ENCODE peak calls at places on chromosomes 12 and 14, in seven cellular contexts. M is fibroblast of lung, W is A549, E is endothelial cell of umbilical vein, O is upper lobe of left lung, J is psoas muscle, A is WERI-Rb-1. K is an unnamed sample.

GRCh38 chr14:20606190-20606901 is 15.2 kb upstream of the RNASE12 start:
- DNase-seq in W (peak), E (peak), A (peak), J (no peak), M (peak), O (peak), K (no peak)

GRCh38 chr14:51684760-51685159 is 33.0 kb downstream of the FRMD6 start:
- DNase-seq in W (no peak), O (no peak), M (no peak), E (no peak), J (no peak), A (no peak), K (no peak)

GRCh38 chr14:73472182-73473114 is 14.1 kb upstream of the NUMB start:
- DNase-seq in E (peak), J (no peak), M (peak), O (no peak), A (no peak), W (peak), K (no peak)

GRCh38 chr12:67892289-67892688 is 97.0 kb upstream of the IFNG-AS1 start:
- DNase-seq in J (no peak), O (no peak), W (no peak), M (no peak), E (no peak), A (peak), K (no peak)

GRCh38 chr12:104910196-104910840 is 47.8 kb downstream of the SLC41A2 start:
- DNase-seq in J (no peak), A (no peak), W (no peak), O (no peak), M (peak), E (no peak), K (no peak)

GRCh38 chr12:96720363-96720705 is 186.7 kb upstream of the NEDD1 start:
- DNase-seq in W (peak), M (no peak), J (no peak), E (no peak), O (no peak), A (no peak), K (no peak)

GRCh38 chr12:14664434-14665023 is 31.9 kb downstream of the GUCY2C start:
- DNase-seq in M (peak), A (peak), W (peak), E (peak), O (no peak), J (no peak), K (no peak)

GRCh38 chr12:107319536-107320030 is 226.2 kb upstream of the CRY1 start:
- DNase-seq in J (no peak), A (no peak), E (no peak), O (no peak), W (no peak), M (no peak), K (no peak)

GRCh38 chr12:32457251-32458025 is 58.1 kb downstream of the FGD4 start:
- DNase-seq in W (no peak), E (peak), J (no peak), M (peak), O (no peak), A (no peak), K (no peak)

GRCh38 chr12:125114365-125115141 is 49.3 kb downstream of the AACS start:
- DNase-seq in O (no peak), W (no peak), M (no peak), E (no peak), A (no peak), J (no peak), K (no peak)

GRCh38 chr14:51400142-51400541 is 160.1 kb downstream of the TMX1 start:
- DNase-seq in M (peak), O (no peak), W (no peak), J (no peak), A (no peak), E (no peak), K (no peak)

GRCh38 chr12:27163048-27163715 is 80.8 kb upstream of the C12orf71 start:
- DNase-seq in J (no peak), E (peak), O (no peak), M (no peak), A (no peak), W (no peak), K (no peak)

GRCh38 chr12:28602760-28603638 is 412.7 kb downstream of the CCDC91 start:
- DNase-seq in M (no peak), E (no peak), A (no peak), J (no peak), O (no peak), W (no peak), K (no peak)

GRCh38 chr14:93543766-93544165 is 113.0 kb downstream of the UNC79 start:
- DNase-seq in O (no peak), J (no peak), E (peak), M (peak), W (peak), A (no peak), K (no peak)

GRCh38 chr12:31959701-31960391 is 631 bp downstream of the RESF1 start:
- DNase-seq in M (peak), J (peak), A (peak), O (peak), E (peak), W (peak), K (peak)

GRCh38 chr14:101823511-101824120 is 62.1 kb downstream of the PPP2R5C start:
- DNase-seq in O (no peak), A (no peak), E (peak), W (no peak), J (no peak), M (no peak), K (peak)

GRCh38 chr14:103281496-103282231 is 52.4 kb upstream of the EIF5 start:
- DNase-seq in O (no peak), J (no peak), W (peak), M (peak), A (peak), E (peak), K (peak)

GRCh38 chr12:71045781-71046180 is 112.0 kb downstream of the TSPAN8 start:
- DNase-seq in O (no peak), J (no peak), W (no peak), A (no peak), M (peak), E (peak), K (no peak)

GRCh38 chr14:22168092-22168955 is 420.7 kb downstream of the DAD1 start:
- DNase-seq in M (peak), W (no peak), O (no peak), J (no peak), E (no peak), A (no peak), K (no peak)

GRCh38 chr14:87052646-87053225 is 940.2 kb downstream of the GALC start:
- DNase-seq in O (no peak), A (peak), M (no peak), J (no peak), W (no peak), E (no peak), K (no peak)

GRCh38 chr12:130044991-130045621 is 117.2 kb upstream of the FZD10 start:
- DNase-seq in O (no peak), W (no peak), J (no peak), A (peak), M (no peak), E (no peak), K (no peak)

GRCh38 chr14:24314377-24315193 is 3.3 kb downstream of the LTB4R start:
- DNase-seq in M (no peak), W (no peak), J (peak), O (no peak), E (no peak), A (no peak), K (no peak)

GRCh38 chr12:92779902-92780301 is 77.1 kb downstream of the PLEKHG7 start:
- DNase-seq in E (no peak), M (peak), O (no peak), A (no peak), J (no peak), W (no peak), K (no peak)

GRCh38 chr14:74652541-74652940 is 40.5 kb upstream of the LTBP2 start:
- DNase-seq in A (no peak), J (no peak), W (no peak), M (no peak), O (no peak), E (no peak), K (no peak)

GRCh38 chr12:130104596-130105253 is 57.5 kb upstream of the FZD10 start:
- DNase-seq in M (no peak), W (no peak), E (no peak), J (no peak), A (peak), O (no peak), K (no peak)

GRCh38 chr12:43835656-43836454 is at the start of gene TMEM117:
- DNase-seq in W (peak), M (peak), E (peak), J (peak), O (peak), A (peak), K (peak)

GRCh38 chr14:24388474-24389179 is 10.2 kb upstream of the NYNRIN start:
- DNase-seq in J (no peak), W (no peak), E (no peak), O (no peak), M (no peak), A (peak), K (no peak)

GRCh38 chr12:109728921-109729836 is 15.6 kb downstream of the FAM222A start:
- DNase-seq in M (no peak), W (no peak), E (no peak), A (no peak), O (no peak), J (peak), K (no peak)

GRCh38 chr12:2339022-2339431 is 286.2 kb downstream of the CACNA1C start:
- DNase-seq in A (no peak), J (no peak), E (peak), W (no peak), M (peak), O (no peak), K (no peak)

GRCh38 chr12:49540229-49541139 is 1.7 kb downstream of the KCNH3 start:
- DNase-seq in M (no peak), E (no peak), A (no peak), W (no peak), J (no peak), O (no peak), K (no peak)

GRCh38 chr14:78967111-78967809 is 797.1 kb downstream of the NRXN3 start:
- DNase-seq in A (no peak), W (no peak), M (no peak), J (no peak), O (no peak), E (peak), K (no peak)

GRCh38 chr12:68373836-68374314 is 41.7 kb upstream of the MDM1 start:
- DNase-seq in A (no peak), E (no peak), O (peak), M (no peak), W (no peak), J (no peak), K (no peak)

GRCh38 chr12:115417610-115418009 is 733.6 kb upstream of the TBX3 start:
- DNase-seq in O (no peak), A (no peak), J (no peak), M (no peak), E (no peak), W (no peak), K (no peak)

DNA sequence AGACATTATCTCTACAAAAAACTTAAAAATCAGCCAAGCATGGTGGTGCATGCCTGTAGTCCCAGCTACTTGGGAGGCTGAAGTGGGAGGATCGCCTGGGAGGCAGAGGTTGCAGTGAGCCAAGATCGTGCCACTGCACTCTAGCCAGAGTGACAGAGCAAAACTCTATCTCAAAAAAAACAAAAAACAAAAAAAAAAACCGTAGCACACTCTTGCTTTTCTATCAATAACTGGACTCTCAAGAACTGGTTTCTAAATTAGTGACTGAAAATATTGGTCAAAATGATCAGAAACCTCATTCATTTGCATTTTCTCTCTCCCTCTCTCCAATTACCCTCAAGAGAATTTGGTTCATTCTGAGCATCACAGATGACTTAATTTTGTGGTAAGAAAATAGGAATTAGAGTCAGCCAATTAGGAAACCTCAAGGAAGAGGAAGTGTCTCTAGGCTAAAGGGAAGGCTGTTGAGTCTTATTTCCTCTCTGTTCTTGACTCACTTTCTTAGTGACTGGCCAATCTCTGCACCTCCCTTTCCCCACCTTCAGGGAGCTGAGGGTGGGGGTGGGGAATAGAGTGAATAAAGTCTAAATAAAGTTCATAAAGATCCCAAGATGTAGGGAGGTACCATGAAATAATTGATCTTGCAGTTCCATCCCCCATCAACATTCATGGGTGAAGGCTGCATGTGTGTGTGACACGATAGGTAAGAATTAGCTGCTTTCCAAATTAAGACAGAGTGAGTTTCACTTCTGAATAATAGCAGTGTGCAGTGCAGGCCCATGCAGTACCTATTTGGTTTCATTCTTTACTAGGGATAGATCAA is 6.8 kb upstream of the PSMA6 start:
- DNase-seq in A (no peak), O (peak), J (no peak), E (peak), M (no peak), W (no peak), K (no peak)
- H3K4me3 ChIP-seq in A (no peak), O (no peak), J (no peak), E (no peak), M (no peak), W (no peak), K (no peak)

GRCh38 chr14:63833728-63834127 is 19.1 kb upstream of the SYNE2 start:
- DNase-seq in W (no peak), J (no peak), M (no peak), A (no peak), E (no peak), O (no peak), K (no peak)
- TF ChIP-seq CTCF in W (no peak), J (no peak), M (no peak), A (no peak), E (no peak), O (no peak), K (no peak)

GRCh38 chr12:53193953-53194716 is 12.9 kb downstream of the ITGB7 start:
- DNase-seq in M (no peak), E (no peak), A (no peak), O (no peak), J (no peak), W (no peak), K (no peak)
- H3K27ac ChIP-seq in M (no peak), E (no peak), A (no peak), O (no peak), J (no peak), W (no peak), K (no peak)

GRCh38 chr12:53942467-53942997 is 3.9 kb downstream of the HOXC13 start:
- DNase-seq in J (no peak), E (no peak), O (no peak), A (no peak), M (no peak), W (no peak), K (no peak)

GRCh38 chr12:53941750-53942149 is 3.1 kb downstream of the HOXC13 start:
- DNase-seq in M (no peak), J (no peak), A (no peak), E (no peak), O (no peak), W (no peak), K (no peak)

GRCh38 chr12:53940448-53941014 is 1.9 kb downstream of the HOXC13 start:
- DNase-seq in M (no peak), E (no peak), A (no peak), J (no peak), O (no peak), W (no peak), K (no peak)

GRCh38 chr12:53939141-53940108 is 794 bp downstream of the HOXC13 start:
- DNase-seq in O (no peak), E (no peak), M (no peak), W (peak), A (no peak), J (peak), K (no peak)

GRCh38 chr12:53941187-53941586 is 2.6 kb downstream of the HOXC13 start:
- DNase-seq in M (no peak), W (no peak), E (no peak), J (no peak), A (no peak), O (no peak), K (no peak)
- H3K4me3 ChIP-seq in M (no peak), W (no peak), E (no peak), J (no peak), A (no peak), O (no peak), K (no peak)

GRCh38 chr12:82517027-82517426 is 158.7 kb downstream of the METTL25 start:
- DNase-seq in M (no peak), W (no peak), E (no peak), O (no peak), J (no peak), A (peak), K (no peak)
- TF ChIP-seq CTCF in M (peak), W (peak), E (peak), O (no peak), J (no peak), A (peak), K (no peak)

GRCh38 chr12:3684449-3685051 is 68.4 kb downstream of the CRACR2A start:
- DNase-seq in A (peak), E (no peak), W (no peak), O (no peak), J (no peak), M (no peak), K (peak)
- H3K27ac ChIP-seq in A (peak), E (no peak), W (no peak), O (no peak), J (no peak), M (no peak), K (peak)

GRCh38 chr14:54219281-54220121 is 177.3 kb upstream of the CDKN3 start:
- DNase-seq in A (no peak), E (no peak), W (no peak), O (no peak), M (no peak), J (no peak), K (no peak)
- H3K4me3 ChIP-seq in A (no peak), E (no peak), W (no peak), O (no peak), M (peak), J (peak), K (peak)

GRCh38 chr14:35883677-35884293 is 57.6 kb downstream of the BRMS1L start:
- DNase-seq in E (no peak), J (no peak), O (peak), M (peak), W (peak), A (peak), K (no peak)
- TF ChIP-seq CTCF in E (peak), J (peak), O (peak), M (peak), W (peak), A (peak), K (no peak)

K was measured in gastrocnemius medialis.